ENCODE peak calls at places on chromosomes 1 and 21, in eight cellular contexts. V is upper lobe of left lung, S is psoas muscle, U is left ventricle myocardium inferior, A is stomach, Y is adrenal gland, J is tibial nerve, E is spleen. K is an unnamed sample. For H3K4me1, the result is how much of the 10 kb centered on the place peaks cover.

GRCh38 chr1:54253480-54253879 is 53.5 kb downstream of the MRPL37 start:
- DNase-seq in V (no peak), S (peak), U (no peak), A (no peak), Y (peak), J (peak), E (no peak), K (peak)

GRCh38 chr1:212797681-212798080 is 6.0 kb downstream of the TATDN3 start:
- DNase-seq in V (no peak), S (no peak), U (no peak), A (no peak), Y (no peak), J (no peak), E (no peak), K (no peak)

GRCh38 chr1:48772221-48772620 is 4.5 kb downstream of the BEND5 start:
- DNase-seq in V (no peak), S (no peak), U (no peak), A (no peak), Y (no peak), J (no peak), E (no peak), K (no peak)

GRCh38 chr21:26512664-26513063 is 60.4 kb downstream of the CYYR1 start:
- DNase-seq in V (no peak), S (no peak), U (no peak), A (no peak), Y (no peak), J (no peak), E (no peak), K (no peak)

GRCh38 chr1:228338521-228339051 is 68.0 kb downstream of the TRIM11 start:
- DNase-seq in V (peak), S (peak), U (peak), A (no peak), Y (no peak), J (no peak), E (no peak), K (no peak)

GRCh38 chr1:36305915-36306209 is 306 bp upstream of the SH3D21 start:
- DNase-seq in V (no peak), S (no peak), U (no peak), A (no peak), Y (no peak), J (no peak), E (no peak), K (peak)

GRCh38 chr21:38848187-38848609 is 42.5 kb downstream of the ETS2 start:
- DNase-seq in V (no peak), S (no peak), U (peak), A (no peak), Y (no peak), J (no peak), E (no peak), K (no peak)

GRCh38 chr1:29236993-29237905 is 927 bp downstream of the PTPRU start:
- DNase-seq in V (peak), S (peak), U (peak), A (peak), Y (peak), J (peak), E (peak), K (no peak)

GRCh38 chr1:229037806-229038405 is 233.0 kb upstream of the RAB4A start:
- DNase-seq in V (no peak), S (no peak), U (no peak), A (no peak), Y (no peak), J (no peak), E (no peak), K (peak)

GRCh38 chr1:3996846-3997705 is 97.0 kb upstream of the C1orf174 start:
- DNase-seq in V (no peak), S (no peak), U (no peak), A (no peak), Y (no peak), J (no peak), E (peak), K (no peak)

GRCh38 chr1:206907304-206907991 is 10.2 kb downstream of the IL24 start:
- DNase-seq in V (peak), S (peak), U (no peak), A (no peak), Y (peak), J (no peak), E (peak), K (no peak)
- TF ChIP-seq CTCF in V (no peak), S (no peak), U (no peak), A (peak), Y (peak), J (no peak), E (no peak), K (peak)

DNA sequence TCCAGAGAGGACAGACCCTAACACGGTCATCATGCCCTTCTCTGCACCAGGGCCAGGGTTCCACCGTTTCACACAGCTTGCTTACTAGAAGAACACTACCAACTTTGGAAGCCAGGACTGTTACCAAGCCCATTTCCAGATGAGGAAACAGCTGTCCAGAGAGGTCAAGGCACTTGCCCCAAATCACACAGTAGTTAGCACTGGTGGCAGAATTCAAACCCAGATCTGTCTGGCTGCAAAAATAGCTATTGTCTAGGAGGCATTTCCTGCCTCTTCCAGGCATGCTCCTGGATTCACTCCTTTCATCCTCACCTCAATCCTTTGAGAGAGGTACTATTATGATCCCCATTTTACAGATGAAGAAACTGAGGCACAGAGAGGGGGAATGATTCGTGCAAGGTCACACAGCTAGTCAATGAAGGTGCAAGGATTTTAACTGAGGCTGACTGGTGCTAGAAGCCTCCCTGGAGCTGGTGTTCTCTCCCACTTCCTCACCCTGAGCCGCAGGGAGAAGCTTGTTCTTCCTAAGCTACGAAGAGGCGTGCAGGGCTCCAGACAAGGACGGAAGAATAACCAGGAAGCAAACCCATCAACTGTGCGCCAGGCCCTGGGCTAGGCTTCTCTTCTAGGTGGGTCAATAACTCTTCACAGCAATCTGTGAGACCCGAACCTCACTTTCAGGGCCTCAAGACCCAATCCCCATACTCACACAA is 558 bp upstream of the LAPTM5 start:
- DNase-seq in V (no peak), S (no peak), U (no peak), A (no peak), Y (no peak), J (no peak), E (no peak), K (no peak)
- H3K27ac ChIP-seq in V (peak), S (no peak), U (peak), A (peak), Y (no peak), J (peak), E (peak), K (no peak)

GRCh38 chr1:21297975-21298374 is 7.7 kb upstream of the ECE1 start:
- DNase-seq in V (no peak), S (peak), U (no peak), A (no peak), Y (no peak), J (no peak), E (no peak), K (no peak)

GRCh38 chr1:21295545-21295944 is 5.3 kb upstream of the ECE1 start:
- DNase-seq in V (no peak), S (no peak), U (no peak), A (no peak), Y (no peak), J (no peak), E (no peak), K (no peak)

GRCh38 chr1:21295059-21295401 is 4.8 kb upstream of the ECE1 start:
- DNase-seq in V (no peak), S (no peak), U (no peak), A (no peak), Y (no peak), J (no peak), E (no peak), K (no peak)

GRCh38 chr1:21294266-21295058 is 4.2 kb upstream of the ECE1 start:
- DNase-seq in V (no peak), S (no peak), U (no peak), A (peak), Y (peak), J (no peak), E (peak), K (no peak)

GRCh38 chr1:21296509-21297354 is 6.5 kb upstream of the ECE1 start:
- DNase-seq in V (no peak), S (no peak), U (no peak), A (no peak), Y (no peak), J (no peak), E (no peak), K (no peak)
- H3K4me1 ChIP-seq in V (under half), S (under half), U (half or more), A (half or more), Y (half or more), J (half or more), E (half or more), K (under half)

DNA sequence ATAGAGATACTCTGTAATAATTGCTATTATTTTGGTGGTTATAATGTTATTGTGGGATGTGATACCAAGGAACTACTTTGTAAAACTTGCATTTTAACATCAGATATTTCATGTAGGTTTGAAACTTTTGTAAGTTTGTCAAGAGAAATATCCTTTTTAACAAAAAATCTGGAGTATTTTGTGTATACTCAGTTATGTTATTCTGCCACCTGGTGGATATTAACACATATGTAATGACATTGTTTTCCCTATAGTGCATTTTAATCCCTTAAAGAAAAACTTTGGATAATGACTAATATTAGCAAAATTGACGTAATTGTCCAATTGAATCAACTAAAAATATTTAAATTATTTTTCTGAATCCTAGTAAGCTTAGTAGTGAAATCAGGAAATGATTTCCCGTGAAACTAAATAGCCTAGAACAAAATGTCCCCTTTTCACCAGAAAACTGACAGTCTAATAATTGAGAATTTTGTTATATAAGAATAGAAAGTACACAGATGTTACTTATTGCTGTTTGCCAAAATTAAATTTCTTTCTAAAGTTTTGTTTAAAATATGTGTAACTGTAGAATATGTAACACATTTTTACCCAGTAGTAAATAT is 39.6 kb downstream of the KCTD3 start:
- DNase-seq in V (no peak), S (no peak), U (no peak), A (no peak), Y (no peak), J (no peak), E (no peak), K (no peak)
- TF ChIP-seq CTCF in V (peak), S (peak), U (peak), A (peak), Y (peak), J (peak), E (peak), K (peak)

GRCh38 chr1:161219078-161219892 is 4.1 kb downstream of the APOA2 start:
- DNase-seq in V (no peak), S (no peak), U (no peak), A (no peak), Y (no peak), J (no peak), E (no peak), K (no peak)

GRCh38 chr1:161218301-161219077 is 3.4 kb downstream of the FCER1G start:
- DNase-seq in V (no peak), S (no peak), U (no peak), A (no peak), Y (no peak), J (no peak), E (peak), K (no peak)

GRCh38 chr1:161220002-161220401 is 3.4 kb downstream of the APOA2 start:
- DNase-seq in V (no peak), S (no peak), U (no peak), A (no peak), Y (no peak), J (no peak), E (no peak), K (no peak)

GRCh38 chr1:161216945-161217712 is 2.0 kb downstream of the FCER1G start:
- DNase-seq in V (no peak), S (no peak), U (no peak), A (no peak), Y (no peak), J (peak), E (peak), K (no peak)

GRCh38 chr1:161217831-161218230 is 2.7 kb downstream of the FCER1G start:
- DNase-seq in V (no peak), S (no peak), U (no peak), A (no peak), Y (no peak), J (no peak), E (peak), K (no peak)
- H3K27ac ChIP-seq in V (peak), S (no peak), U (peak), A (peak), Y (peak), J (peak), E (peak), K (no peak)

DNA sequence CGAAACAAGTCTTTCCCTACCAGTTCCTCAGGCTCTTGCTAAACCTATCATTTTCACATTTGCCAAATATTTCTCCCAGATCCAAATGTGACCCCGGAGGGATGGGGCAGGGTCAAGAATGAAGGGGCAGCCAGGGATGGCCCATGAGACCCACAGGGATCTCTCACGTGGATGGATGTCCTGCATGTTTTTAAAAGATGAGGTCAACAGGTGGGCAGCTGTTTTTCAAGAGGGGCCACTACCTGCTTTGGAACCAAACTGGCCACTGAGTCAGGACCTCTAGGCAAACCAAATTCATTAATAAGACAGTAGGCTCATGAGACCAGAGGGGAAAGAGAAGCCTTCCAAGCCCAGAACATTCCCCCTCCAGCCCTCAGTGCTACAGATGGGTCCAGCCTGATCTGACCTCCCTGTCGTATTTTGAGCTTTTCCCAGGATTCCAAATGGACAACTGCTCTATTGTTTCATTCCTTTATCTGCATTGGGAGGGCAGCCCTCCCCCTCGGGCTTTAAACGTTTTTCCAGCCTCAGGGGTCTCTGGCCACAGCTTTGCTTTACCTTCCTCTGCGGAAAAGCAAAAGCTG is 252.5 kb upstream of the IRF2BP2 start:
- DNase-seq in V (no peak), S (no peak), U (no peak), A (no peak), Y (no peak), J (no peak), E (no peak), K (no peak)
- H3K4me1 ChIP-seq in V (under half), S (under half), U (under half), A (under half), Y (under half), J (under half), E (under half), K (under half)

GRCh38 chr1:210264521-210265380 is 32.2 kb downstream of the SERTAD4 start:
- DNase-seq in V (no peak), S (no peak), U (no peak), A (no peak), Y (no peak), J (no peak), E (no peak), K (no peak)
- TF ChIP-seq CTCF in V (no peak), S (no peak), U (peak), A (no peak), Y (no peak), J (no peak), E (no peak), K (peak)

K was measured in foreskin keratinocyte.